ENCODE peak calls at places on chromosomes 16 and 17, in eight cellular contexts. One of them, this sample, is unnamed. For H3K4me1 and H3K36me3, the result is how much of the 10 kb centered on the place peaks cover.

GRCh38 chr17:63997341-63998048 is 656 bp upstream of the PRR29 start:
- DNase-seq in ovary: no peak
- DNase-seq in heart left ventricle: peak
- DNase-seq in transverse colon: no peak
- DNase-seq in prostate gland: no peak
- DNase-seq in tibial nerve: no peak
- DNase-seq in K562: no peak
- DNase-seq in upper lobe of left lung: peak
- DNase-seq in this sample: no peak

GRCh38 chr16:66917741-66918140 is 944 bp downstream of the CDH16 start:
- DNase-seq in K562: no peak
- DNase-seq in ovary: no peak
- DNase-seq in prostate gland: no peak
- DNase-seq in heart left ventricle: no peak
- DNase-seq in transverse colon: no peak
- DNase-seq in tibial nerve: no peak
- DNase-seq in upper lobe of left lung: no peak
- DNase-seq in this sample: no peak

GRCh38 chr16:85360323-85361277 is 248.3 kb upstream of the CIBAR2 start:
- DNase-seq in ovary: no peak
- DNase-seq in K562: no peak
- DNase-seq in heart left ventricle: no peak
- DNase-seq in transverse colon: peak
- DNase-seq in upper lobe of left lung: peak
- DNase-seq in tibial nerve: no peak
- DNase-seq in prostate gland: peak
- DNase-seq in this sample: no peak

GRCh38 chr16:3256146-3256875 is at the start of gene MEFV:
- DNase-seq in upper lobe of left lung: peak
- DNase-seq in heart left ventricle: no peak
- DNase-seq in prostate gland: no peak
- DNase-seq in ovary: no peak
- DNase-seq in K562: no peak
- DNase-seq in tibial nerve: no peak
- DNase-seq in transverse colon: peak
- DNase-seq in this sample: no peak

GRCh38 chr17:61175298-61176142 is 224.1 kb upstream of the TBX2 start:
- DNase-seq in ovary: no peak
- DNase-seq in K562: peak
- DNase-seq in prostate gland: no peak
- DNase-seq in upper lobe of left lung: no peak
- DNase-seq in tibial nerve: no peak
- DNase-seq in transverse colon: no peak
- DNase-seq in heart left ventricle: no peak
- DNase-seq in this sample: no peak

GRCh38 chr17:43898446-43898845 is 8.9 kb downstream of the MPP2 start:
- DNase-seq in ovary: no peak
- DNase-seq in upper lobe of left lung: no peak
- DNase-seq in tibial nerve: no peak
- DNase-seq in transverse colon: no peak
- DNase-seq in heart left ventricle: no peak
- DNase-seq in K562: no peak
- DNase-seq in prostate gland: no peak
- DNase-seq in this sample: no peak

GRCh38 chr17:40032322-40033320 is 17.4 kb downstream of the CSF3 start:
- DNase-seq in K562: no peak
- DNase-seq in heart left ventricle: peak
- DNase-seq in tibial nerve: no peak
- DNase-seq in ovary: no peak
- DNase-seq in upper lobe of left lung: no peak
- DNase-seq in transverse colon: peak
- DNase-seq in prostate gland: no peak
- DNase-seq in this sample: peak

GRCh38 chr16:86363057-86363490 is 147.3 kb upstream of the FOXF1 start:
- DNase-seq in K562: no peak
- DNase-seq in tibial nerve: no peak
- DNase-seq in prostate gland: peak
- DNase-seq in transverse colon: peak
- DNase-seq in heart left ventricle: no peak
- DNase-seq in ovary: no peak
- DNase-seq in upper lobe of left lung: no peak
- DNase-seq in this sample: no peak

GRCh38 chr17:67053438-67054000 is 9.2 kb downstream of the CACNG1 start:
- DNase-seq in heart left ventricle: no peak
- DNase-seq in prostate gland: no peak
- DNase-seq in tibial nerve: no peak
- DNase-seq in upper lobe of left lung: no peak
- DNase-seq in transverse colon: no peak
- DNase-seq in K562: no peak
- DNase-seq in ovary: no peak
- DNase-seq in this sample: peak

GRCh38 chr17:63841350-63842172 is 924 bp downstream of the SMARCD2 start:
- DNase-seq in ovary: peak
- DNase-seq in heart left ventricle: peak
- DNase-seq in K562: no peak
- DNase-seq in tibial nerve: no peak
- DNase-seq in prostate gland: peak
- DNase-seq in upper lobe of left lung: peak
- DNase-seq in transverse colon: peak
- DNase-seq in this sample: peak

GRCh38 chr17:47776330-47777197 is 43.5 kb downstream of the TBX21 start:
- DNase-seq in tibial nerve: no peak
- DNase-seq in transverse colon: peak
- DNase-seq in ovary: no peak
- DNase-seq in heart left ventricle: no peak
- DNase-seq in prostate gland: no peak
- DNase-seq in upper lobe of left lung: no peak
- DNase-seq in K562: peak
- DNase-seq in this sample: no peak

GRCh38 chr17:61411114-61411943 is 11.7 kb downstream of the TBX2 start:
- DNase-seq in ovary: peak
- DNase-seq in K562: no peak
- DNase-seq in transverse colon: peak
- DNase-seq in prostate gland: peak
- DNase-seq in upper lobe of left lung: no peak
- DNase-seq in tibial nerve: no peak
- DNase-seq in heart left ventricle: peak
- DNase-seq in this sample: peak

GRCh38 chr17:17269926-17270773 is 10.9 kb downstream of the COPS3 start:
- DNase-seq in upper lobe of left lung: no peak
- DNase-seq in prostate gland: no peak
- DNase-seq in transverse colon: no peak
- DNase-seq in K562: no peak
- DNase-seq in tibial nerve: no peak
- DNase-seq in ovary: no peak
- DNase-seq in heart left ventricle: no peak
- DNase-seq in this sample: no peak

GRCh38 chr16:2808181-2808580 is 8.9 kb upstream of the PRSS21 start:
- DNase-seq in heart left ventricle: no peak
- DNase-seq in transverse colon: no peak
- DNase-seq in prostate gland: no peak
- DNase-seq in upper lobe of left lung: no peak
- DNase-seq in K562: no peak
- DNase-seq in ovary: no peak
- DNase-seq in tibial nerve: no peak
- DNase-seq in this sample: no peak

GRCh38 chr17:50868594-50868993 is 2.4 kb upstream of the TOB1 start:
- DNase-seq in heart left ventricle: no peak
- DNase-seq in transverse colon: no peak
- DNase-seq in upper lobe of left lung: no peak
- DNase-seq in tibial nerve: no peak
- DNase-seq in ovary: no peak
- DNase-seq in K562: no peak
- DNase-seq in prostate gland: no peak
- DNase-seq in this sample: no peak

GRCh38 chr17:4711671-4712111 is 1.3 kb downstream of the ARRB2 start:
- DNase-seq in heart left ventricle: peak
- DNase-seq in tibial nerve: no peak
- DNase-seq in ovary: no peak
- DNase-seq in K562: no peak
- DNase-seq in upper lobe of left lung: peak
- DNase-seq in prostate gland: no peak
- DNase-seq in transverse colon: peak
- DNase-seq in this sample: no peak

GRCh38 chr17:1608676-1609075 is 20.0 kb downstream of the SLC43A2 start:
- DNase-seq in ovary: no peak
- DNase-seq in tibial nerve: no peak
- DNase-seq in heart left ventricle: no peak
- DNase-seq in prostate gland: no peak
- DNase-seq in transverse colon: no peak
- DNase-seq in K562: no peak
- DNase-seq in upper lobe of left lung: no peak
- DNase-seq in this sample: no peak

GRCh38 chr16:84042879-84043485 is 387 bp upstream of the SLC38A8 start:
- DNase-seq in K562: peak
- DNase-seq in transverse colon: no peak
- DNase-seq in upper lobe of left lung: peak
- DNase-seq in prostate gland: no peak
- DNase-seq in tibial nerve: no peak
- DNase-seq in heart left ventricle: no peak
- DNase-seq in ovary: no peak
- DNase-seq in this sample: no peak

GRCh38 chr16:55835578-55835977 is 2.7 kb upstream of the CES1 start:
- DNase-seq in transverse colon: no peak
- DNase-seq in tibial nerve: peak
- DNase-seq in ovary: peak
- DNase-seq in prostate gland: peak
- DNase-seq in K562: no peak
- DNase-seq in heart left ventricle: peak
- DNase-seq in upper lobe of left lung: peak
- DNase-seq in this sample: no peak

GRCh38 chr17:69317625-69318024 is 9.3 kb downstream of the ABCA5 start:
- DNase-seq in prostate gland: no peak
- DNase-seq in tibial nerve: no peak
- DNase-seq in heart left ventricle: no peak
- DNase-seq in ovary: no peak
- DNase-seq in transverse colon: no peak
- DNase-seq in upper lobe of left lung: no peak
- DNase-seq in K562: no peak
- DNase-seq in this sample: no peak

GRCh38 chr16:10039220-10040096 is 142.8 kb downstream of the GRIN2A start:
- DNase-seq in prostate gland: no peak
- DNase-seq in tibial nerve: no peak
- DNase-seq in ovary: peak
- DNase-seq in transverse colon: no peak
- DNase-seq in K562: no peak
- DNase-seq in heart left ventricle: peak
- DNase-seq in upper lobe of left lung: no peak
- DNase-seq in this sample: no peak

GRCh38 chr17:41428591-41429326 is 4.4 kb upstream of the KRT37 start:
- DNase-seq in K562: no peak
- DNase-seq in ovary: no peak
- DNase-seq in transverse colon: no peak
- DNase-seq in tibial nerve: no peak
- DNase-seq in prostate gland: no peak
- DNase-seq in upper lobe of left lung: no peak
- DNase-seq in heart left ventricle: no peak
- DNase-seq in this sample: no peak

GRCh38 chr16:67100569-67101300 is 9.0 kb upstream of the PHAF1 start:
- DNase-seq in upper lobe of left lung: no peak
- DNase-seq in ovary: no peak
- DNase-seq in tibial nerve: no peak
- DNase-seq in transverse colon: no peak
- DNase-seq in K562: no peak
- DNase-seq in heart left ventricle: no peak
- DNase-seq in prostate gland: no peak
- DNase-seq in this sample: no peak

GRCh38 chr17:79650283-79650682 is 39.4 kb upstream of the RBFOX3 start:
- DNase-seq in upper lobe of left lung: no peak
- DNase-seq in transverse colon: no peak
- DNase-seq in heart left ventricle: no peak
- DNase-seq in prostate gland: peak
- DNase-seq in ovary: no peak
- DNase-seq in tibial nerve: no peak
- DNase-seq in K562: no peak
- DNase-seq in this sample: peak
- H3K4me1 ChIP-seq in upper lobe of left lung: under half
- H3K4me1 ChIP-seq in transverse colon: under half
- H3K4me1 ChIP-seq in heart left ventricle: under half
- H3K4me1 ChIP-seq in prostate gland: under half
- H3K4me1 ChIP-seq in ovary: under half
- H3K4me1 ChIP-seq in tibial nerve: under half
- H3K4me1 ChIP-seq in K562: under half
- H3K4me1 ChIP-seq in this sample: under half

DNA sequence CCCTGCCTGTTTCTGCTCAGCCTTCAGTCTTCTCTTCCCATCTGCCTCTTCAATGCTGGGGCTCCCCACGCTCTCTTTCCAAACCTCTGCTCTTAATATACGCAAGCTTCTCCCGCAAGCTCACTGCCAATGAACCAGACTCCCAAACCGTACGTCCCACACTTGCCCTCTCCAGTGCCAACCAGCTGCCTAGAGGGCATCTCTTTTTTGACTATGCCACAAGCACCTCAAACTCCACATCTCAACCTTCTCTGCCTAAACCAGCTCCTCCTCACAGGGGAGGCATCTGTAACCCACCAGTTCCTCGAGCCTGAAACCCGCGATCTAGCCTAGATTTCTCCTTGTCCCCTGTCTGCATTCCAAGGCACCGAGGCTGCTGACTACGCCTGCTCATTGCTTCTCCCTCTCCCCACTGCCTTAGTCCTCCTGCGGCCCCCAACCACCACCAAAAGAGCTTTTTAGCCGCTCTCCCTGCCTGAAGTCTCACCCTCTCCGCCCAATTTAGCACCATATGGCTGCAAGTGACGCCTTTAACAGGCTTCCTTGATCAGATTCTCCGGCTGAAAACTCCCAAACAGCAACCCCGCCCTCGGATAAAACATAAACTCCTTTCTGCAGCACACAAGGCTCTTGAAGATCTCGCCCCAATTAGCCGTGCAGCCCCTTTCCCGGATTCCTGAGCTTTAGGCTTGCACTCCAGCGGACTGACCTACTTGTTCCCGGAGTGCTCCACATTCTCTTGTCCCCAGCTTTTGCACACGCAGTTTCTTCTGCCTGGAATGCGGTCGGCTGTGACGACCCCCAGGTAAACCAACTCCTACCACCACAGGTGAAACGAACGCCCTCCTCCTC is 1.5 kb downstream of the GGA2 start:
- DNase-seq in ovary: no peak
- DNase-seq in transverse colon: peak
- DNase-seq in K562: no peak
- DNase-seq in prostate gland: no peak
- DNase-seq in tibial nerve: no peak
- DNase-seq in upper lobe of left lung: no peak
- DNase-seq in heart left ventricle: no peak
- DNase-seq in this sample: no peak
- TF ChIP-seq POLR2A in ovary: no peak
- TF ChIP-seq POLR2A in transverse colon: no peak
- TF ChIP-seq POLR2A in K562: no peak
- TF ChIP-seq POLR2A in prostate gland: no peak
- TF ChIP-seq POLR2A in tibial nerve: no peak
- TF ChIP-seq POLR2A in upper lobe of left lung: no peak
- TF ChIP-seq POLR2A in heart left ventricle: no peak
- TF ChIP-seq POLR2A in this sample: no peak

GRCh38 chr17:12403881-12404398 is 261.8 kb upstream of the MYOCD start:
- DNase-seq in transverse colon: no peak
- DNase-seq in upper lobe of left lung: no peak
- DNase-seq in ovary: no peak
- DNase-seq in K562: no peak
- DNase-seq in tibial nerve: no peak
- DNase-seq in prostate gland: no peak
- DNase-seq in heart left ventricle: no peak
- DNase-seq in this sample: no peak
- H3K36me3 ChIP-seq in transverse colon: under half
- H3K36me3 ChIP-seq in upper lobe of left lung: under half
- H3K36me3 ChIP-seq in ovary: under half
- H3K36me3 ChIP-seq in K562: under half
- H3K36me3 ChIP-seq in tibial nerve: under half
- H3K36me3 ChIP-seq in prostate gland: under half
- H3K36me3 ChIP-seq in heart left ventricle: under half
- H3K36me3 ChIP-seq in this sample: under half

GRCh38 chr17:31490991-31491793 is 99.7 kb downstream of the RAB11FIP4 start:
- DNase-seq in ovary: no peak
- DNase-seq in transverse colon: peak
- DNase-seq in K562: no peak
- DNase-seq in tibial nerve: no peak
- DNase-seq in prostate gland: no peak
- DNase-seq in heart left ventricle: no peak
- DNase-seq in upper lobe of left lung: peak
- DNase-seq in this sample: no peak
- H3K4me1 ChIP-seq in ovary: under half
- H3K4me1 ChIP-seq in transverse colon: under half
- H3K4me1 ChIP-seq in K562: half or more
- H3K4me1 ChIP-seq in tibial nerve: under half
- H3K4me1 ChIP-seq in prostate gland: under half
- H3K4me1 ChIP-seq in heart left ventricle: under half
- H3K4me1 ChIP-seq in upper lobe of left lung: half or more
- H3K4me1 ChIP-seq in this sample: under half